ENCODE peak calls at places on chromosomes 1 and 21, in nine cellular contexts. V is SW480; U is stimulated activated CD4-positive, alpha-beta T cell treated with anti-CD3 and anti-CD28 coated beads, Interleukin-12 subunit alpha, Interleukin-12 subunit beta, amount 100 ng/mL, for 48 hours; R is HAP-1; M is NCI-H1930; A is stimulated activated effector memory CD8-positive, alpha-beta T cell treated with anti-CD3 and anti-CD28 coated beads, Interleukin-12 subunit alpha, Interleukin-12 subunit beta, amount 100 ng/mL, for 72 hours; X is T-helper 9 cell; C is HFFc6; B is AG04450. I is an unnamed sample.

GRCh38 chr1:10851024-10852013 is 54.9 kb upstream of the CASZ1 start:
- DNase-seq in C (no peak), R (no peak), V (no peak), A (no peak), X (no peak), B (no peak), U (no peak), M (no peak), I (no peak)

GRCh38 chr1:198970919-198971318 is 332.1 kb downstream of the PTPRC start:
- DNase-seq in R (no peak), A (no peak), C (no peak), V (peak), U (no peak), M (no peak), X (no peak), B (no peak), I (peak)

GRCh38 chr1:197356723-197357533 is 88.9 kb downstream of the CRB1 start:
- DNase-seq in V (peak), B (no peak), C (peak), R (peak), A (no peak), U (no peak), M (no peak), X (no peak), I (peak)

GRCh38 chr1:61640531-61641125 is 84.3 kb downstream of the TM2D1 start:
- DNase-seq in U (no peak), X (no peak), R (no peak), V (no peak), C (no peak), M (no peak), A (no peak), B (no peak), I (no peak)

GRCh38 chr1:17281775-17282181 is 26.2 kb upstream of the PADI4 start:
- DNase-seq in R (no peak), X (no peak), U (no peak), C (no peak), A (no peak), B (no peak), V (no peak), M (no peak), I (no peak)

GRCh38 chr1:38004284-38005101 is 821 bp downstream of the FHL3 start:
- DNase-seq in X (no peak), U (no peak), M (no peak), V (no peak), B (no peak), R (no peak), A (no peak), C (no peak), I (peak)

GRCh38 chr21:44425307-44425894 is 29.9 kb upstream of the LRRC3 start:
- DNase-seq in M (no peak), A (no peak), X (no peak), B (no peak), C (no peak), R (no peak), V (peak), U (no peak), I (peak)

GRCh38 chr1:95115708-95116137 is 1.4 kb upstream of the TLCD4 start:
- DNase-seq in C (no peak), U (no peak), R (no peak), A (no peak), M (no peak), V (no peak), B (no peak), X (no peak), I (peak)

GRCh38 chr1:183733610-183734219 is 71.2 kb upstream of the RGL1 start:
- DNase-seq in V (no peak), X (no peak), R (no peak), U (no peak), M (no peak), B (no peak), A (no peak), C (no peak), I (no peak)

GRCh38 chr21:42913461-42913860 is 12.0 kb downstream of the ERVH48-1 start:
- DNase-seq in A (no peak), V (no peak), C (no peak), R (no peak), M (no peak), X (no peak), B (no peak), U (no peak), I (no peak)

GRCh38 chr21:30981403-30981802 is 56.9 kb downstream of the KRTAP19-8 start:
- DNase-seq in V (no peak), X (no peak), A (no peak), B (no peak), M (peak), R (no peak), C (no peak), U (no peak), I (no peak)

GRCh38 chr1:76080552-76081093 is 6.1 kb downstream of the ST6GALNAC3 start:
- DNase-seq in A (no peak), M (no peak), V (no peak), U (no peak), X (no peak), R (no peak), B (no peak), C (no peak), I (no peak)

GRCh38 chr1:4485398-4485797 is 169.0 kb upstream of the AJAP1 start:
- DNase-seq in V (no peak), B (no peak), A (no peak), R (no peak), C (no peak), X (no peak), M (no peak), U (no peak), I (no peak)

GRCh38 chr1:66339944-66340343 is 194.0 kb upstream of the SGIP1 start:
- DNase-seq in X (no peak), V (no peak), U (no peak), M (no peak), R (no peak), B (no peak), A (no peak), C (no peak), I (no peak)

GRCh38 chr1:33381979-33382378 is 48.9 kb downstream of the PHC2 start:
- DNase-seq in A (no peak), M (no peak), X (no peak), U (no peak), C (no peak), B (no peak), R (no peak), V (no peak), I (no peak)

GRCh38 chr1:50930193-50930592 is 29.9 kb downstream of the FAF1 start:
- DNase-seq in R (no peak), A (no peak), X (no peak), B (no peak), C (no peak), V (no peak), U (no peak), M (no peak), I (no peak)

GRCh38 chr1:32881291-32881690 is 5.0 kb upstream of the HPCA start:
- DNase-seq in X (no peak), R (no peak), M (no peak), C (no peak), B (no peak), U (no peak), V (no peak), A (no peak), I (no peak)

GRCh38 chr1:221816899-221817298 is 75.0 kb upstream of the DUSP10 start:
- DNase-seq in V (no peak), C (peak), X (no peak), U (no peak), M (no peak), R (no peak), B (peak), A (no peak), I (peak)

GRCh38 chr1:224084867-224085266 is 29.0 kb upstream of the FBXO28 start:
- DNase-seq in A (no peak), R (no peak), X (no peak), C (no peak), M (no peak), U (no peak), V (no peak), B (no peak), I (no peak)

GRCh38 chr1:184158911-184159701 is 107.6 kb downstream of the TSEN15 start:
- DNase-seq in V (no peak), X (no peak), B (no peak), A (no peak), U (no peak), R (peak), C (peak), M (no peak), I (peak)

GRCh38 chr1:168509875-168510594 is 33.8 kb downstream of the XCL2 start:
- DNase-seq in R (no peak), A (peak), C (no peak), X (no peak), M (no peak), U (no peak), V (no peak), B (no peak), I (no peak)

GRCh38 chr1:160883586-160883985 is 1.4 kb downstream of the ITLN1 start:
- DNase-seq in M (no peak), C (no peak), V (no peak), R (no peak), X (no peak), U (no peak), B (no peak), A (no peak), I (no peak)

GRCh38 chr1:210800301-210800700 is 333.6 kb downstream of the KCNH1 start:
- DNase-seq in M (no peak), A (no peak), R (no peak), B (no peak), U (no peak), C (no peak), V (no peak), X (no peak), I (no peak)

GRCh38 chr1:224069138-224069537 is 44.8 kb upstream of the FBXO28 start:
- DNase-seq in U (no peak), C (no peak), A (no peak), M (no peak), V (no peak), R (peak), B (no peak), X (no peak), I (no peak)

GRCh38 chr1:2373551-2374259 is 17.6 kb downstream of the MORN1 start:
- DNase-seq in M (no peak), R (no peak), V (no peak), A (no peak), X (no peak), C (no peak), U (no peak), B (no peak), I (no peak)

GRCh38 chr1:224726783-224727182 is 110.7 kb downstream of the CNIH3 start:
- DNase-seq in A (no peak), U (no peak), V (peak), X (no peak), M (no peak), C (peak), B (peak), R (peak), I (peak)